ENCODE peak calls at places on chromosomes 12 and 14, in seven cellular contexts. T is ovary; R is CD8-positive, alpha-beta T cell; I is gastrocnemius medialis; U is dorsolateral prefrontal cortex; H is left ventricle myocardium inferior; A is brain microvascular endothelial cell. F is an unnamed sample.

GRCh38 chr14:102457491-102457890 is 52.1 kb downstream of the ANKRD9 start:
- DNase-seq in R (no peak), A (no peak), H (no peak), T (no peak), U (no peak), I (no peak), F (no peak)

GRCh38 chr12:3097186-3097804 is 20.1 kb downstream of the TSPAN9 start:
- DNase-seq in H (peak; percentile 81), I (peak; percentile 33), R (no peak), A (peak; percentile 90), U (no peak), T (peak; percentile 91), F (no peak)

GRCh38 chr14:32724864-32725550 is 213.7 kb upstream of the NPAS3 start:
- DNase-seq in U (no peak), H (no peak), A (peak; percentile 94), I (no peak), R (no peak), T (no peak), F (no peak)

GRCh38 chr12:51349026-51349425 is 2.5 kb upstream of the CELA1 start:
- DNase-seq in A (peak; percentile 31), U (no peak), I (no peak), R (no peak), T (no peak), H (no peak), F (no peak)

GRCh38 chr12:64181504-64182291 is 40.4 kb downstream of the KICS2 start:
- DNase-seq in U (no peak), H (peak; percentile 29), A (peak; percentile 95), T (peak; percentile 42), I (peak; percentile 33), R (no peak), F (peak; percentile 85)

GRCh38 chr12:67649165-67650126 is 901 bp downstream of the DYRK2 start:
- DNase-seq in A (no peak), R (peak; percentile 47), I (peak; percentile 34), U (no peak), H (peak; percentile 41), T (peak; percentile 56), F (peak; percentile 29)

GRCh38 chr12:50625029-50625875 is 120.5 kb downstream of the DIP2B start:
- DNase-seq in R (no peak), A (no peak), H (no peak), T (no peak), I (no peak), U (no peak), F (no peak)

GRCh38 chr12:48997719-48998496 is 1.3 kb downstream of the DDN start:
- DNase-seq in U (no peak), R (peak; percentile 30), H (no peak), I (peak; percentile 58), T (no peak), A (no peak), F (no peak)

GRCh38 chr14:73744874-73745529 is 30.8 kb upstream of the PNMA1 start:
- DNase-seq in A (no peak), U (no peak), T (no peak), I (peak; percentile 58), H (no peak), R (peak; percentile 38), F (peak; percentile 73)

GRCh38 chr14:62796431-62796830 is 248.8 kb downstream of the KCNH5 start:
- DNase-seq in U (no peak), T (no peak), H (no peak), A (no peak), I (no peak), R (no peak), F (peak; percentile 15)

GRCh38 chr14:84937449-84937848 is 592.5 kb upstream of the FLRT2 start:
- DNase-seq in R (no peak), A (no peak), T (no peak), I (no peak), U (no peak), H (no peak), F (no peak)

GRCh38 chr14:78970677-78971076 is 800.5 kb downstream of the NRXN3 start:
- DNase-seq in T (no peak), U (no peak), I (no peak), H (no peak), R (no peak), A (peak; percentile 10), F (no peak)

GRCh38 chr14:21631084-21631483 is 3.7 kb downstream of the OR10G2 start:
- DNase-seq in U (no peak), A (no peak), T (no peak), R (no peak), I (no peak), H (no peak), F (no peak)

GRCh38 chr12:26810330-26810729 is 22.7 kb downstream of the ITPR2 start:
- DNase-seq in T (peak; percentile 52), I (peak; percentile 18), H (peak; percentile 57), U (no peak), R (no peak), A (peak; percentile 80), F (peak; percentile 6)

GRCh38 chr14:69808919-69809808 is 12.1 kb upstream of the SLC10A1 start:
- DNase-seq in R (no peak), A (no peak), I (no peak), U (no peak), T (no peak), H (no peak), F (no peak)

GRCh38 chr14:68767248-68767645 is 25.6 kb downstream of the ZFP36L1 start:
- DNase-seq in T (no peak), U (no peak), I (peak; percentile 3), H (no peak), R (no peak), A (no peak), F (no peak)

GRCh38 chr14:61524211-61524806 is 171.0 kb upstream of the HIF1A start:
- DNase-seq in T (no peak), I (no peak), R (no peak), A (peak; percentile 70), U (no peak), H (no peak), F (no peak)

GRCh38 chr12:115710104-115710564 is 567.4 kb downstream of the MED13L start:
- DNase-seq in I (peak; percentile 39), U (no peak), A (peak; percentile 20), R (no peak), T (no peak), H (peak; percentile 34), F (peak; percentile 14)

GRCh38 chr14:96929969-96930368 is 132.8 kb downstream of the VRK1 start:
- DNase-seq in H (peak; percentile 26), U (no peak), I (no peak), T (no peak), A (no peak), R (no peak), F (no peak)

GRCh38 chr12:64229796-64230195 is 7.7 kb upstream of the KICS2 start:
- DNase-seq in I (no peak), U (peak; percentile 31), T (no peak), R (no peak), A (no peak), H (no peak), F (no peak)

GRCh38 chr14:64723691-64724577 is 19.7 kb downstream of the PLEKHG3 start:
- DNase-seq in I (peak; percentile 11), T (no peak), A (no peak), U (no peak), H (peak; percentile 4), R (no peak), F (no peak)

GRCh38 chr12:44372259-44372658 is 503.9 kb downstream of the NELL2 start:
- DNase-seq in T (no peak), H (no peak), I (no peak), R (no peak), U (no peak), A (no peak), F (peak; percentile 58)

DNA sequence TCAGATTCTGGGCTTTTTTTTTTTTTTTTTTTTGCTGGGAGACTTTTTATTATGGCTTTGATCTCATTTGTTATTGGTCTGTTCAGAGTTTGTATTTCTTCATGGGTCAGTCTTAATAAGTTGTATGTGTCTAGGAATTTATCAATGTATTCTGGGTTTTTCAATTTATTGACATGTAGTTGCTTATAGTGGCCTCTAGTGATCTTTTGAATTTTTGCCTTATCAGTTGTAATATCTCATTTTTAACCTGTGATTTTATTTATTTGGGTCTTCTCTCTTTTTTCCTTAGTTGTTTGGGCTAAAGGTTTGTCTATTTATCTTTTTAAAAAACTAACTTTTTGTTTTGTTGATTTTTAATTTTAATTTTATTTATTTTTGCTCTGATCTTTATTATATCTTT is 45.5 kb downstream of the NAA30 start:
- DNase-seq in T (no peak), A (no peak), R (no peak), H (no peak), U (no peak), I (no peak), F (no peak)
- TF ChIP-seq CTCF in T (no peak), A (no peak), R (no peak), H (no peak), U (no peak), I (no peak), F (no peak)

GRCh38 chr14:19920021-19920657 is at the start of gene OR4K5:
- DNase-seq in U (no peak), T (no peak), H (no peak), R (no peak), I (no peak), A (no peak), F (no peak)

GRCh38 chr14:19917955-19918518 is 2.4 kb upstream of the OR4K5 start:
- DNase-seq in I (no peak), U (no peak), R (no peak), H (no peak), A (no peak), T (no peak), F (no peak)

GRCh38 chr14:19918553-19919264 is 1.7 kb upstream of the OR4K5 start:
- DNase-seq in A (no peak), U (no peak), T (no peak), I (no peak), H (no peak), R (no peak), F (peak; percentile 10)

DNA sequence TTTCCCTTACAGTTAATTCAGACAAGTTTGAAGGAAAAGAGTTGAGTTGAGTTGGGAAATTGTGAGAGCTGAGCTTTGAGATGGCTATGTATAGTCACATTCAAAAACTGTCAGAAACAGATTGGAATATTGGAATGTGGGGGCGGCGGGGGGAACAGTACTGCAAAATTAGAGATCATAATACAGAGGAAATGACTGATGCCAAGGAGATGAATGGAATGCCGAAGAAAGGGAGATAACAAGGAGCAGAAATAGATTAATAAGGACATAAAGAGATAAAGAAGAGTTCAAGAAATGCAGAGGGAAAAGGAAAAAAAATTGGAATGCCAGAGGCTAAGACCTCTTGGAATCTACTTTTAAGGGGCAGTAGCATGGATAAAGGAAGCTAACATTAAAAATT is 3.2 kb upstream of the OR4K5 start:
- DNase-seq in A (no peak), R (no peak), U (no peak), T (no peak), I (no peak), H (no peak), F (no peak)
- H3K27ac ChIP-seq in A (no peak overlapping the region), R (no peak overlapping the region), U (no peak overlapping the region), T (no peak overlapping the region), I (no peak overlapping the region), H (no peak overlapping the region), F (no peak overlapping the region)

DNA sequence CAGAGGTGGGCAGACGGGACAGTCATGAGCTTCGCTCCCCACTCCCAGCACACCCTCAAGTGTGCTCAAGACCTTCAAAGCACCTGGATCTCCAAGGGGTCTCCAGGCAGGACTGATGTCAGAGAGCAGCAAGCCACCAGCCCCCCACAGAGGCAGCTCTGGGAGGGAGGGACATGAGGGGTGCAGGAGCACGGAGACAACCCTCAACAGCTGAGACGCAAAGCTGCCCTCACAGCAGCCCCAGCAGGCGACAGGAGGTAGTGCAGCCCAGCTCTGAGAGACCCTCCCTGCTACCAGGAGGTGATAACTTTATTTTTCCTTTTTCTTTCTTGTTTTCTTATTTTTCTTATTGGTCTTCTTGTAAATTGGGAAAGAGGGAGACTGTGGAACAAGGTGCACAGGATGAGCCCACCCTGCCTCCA is 17.9 kb downstream of the SIVA1 start:
- DNase-seq in I (no peak), T (no peak), R (no peak), U (no peak), A (no peak), H (no peak), F (no peak)
- TF ChIP-seq CTCF in I (peak; percentile 28), T (no peak), R (peak; percentile 31), U (peak; percentile 16), A (peak; percentile 80), H (peak; percentile 42), F (peak; percentile 33)

GRCh38 chr12:109983432-109984142 is 12.6 kb downstream of the GIT2 start:
- DNase-seq in T (no peak), U (no peak), R (no peak), A (no peak), I (no peak), H (no peak), F (no peak)
- H3K27ac ChIP-seq in T (no peak overlapping the region), U (no peak overlapping the region), R (no peak overlapping the region), A (no peak overlapping the region), I (no peak overlapping the region), H (peak overlapping the region; percentile 50), F (no peak overlapping the region)

F was measured in RWPE1.